ENCODE peak calls at places on chromosomes 12 and 14, in five cellular contexts. One of them, this sample, is unnamed.

GRCh38 chr14:105837349-105838063 is 311.1 kb downstream of the TMEM121 start:
- DNase-seq in EL: no peak
- DNase-seq in NCI-H226: no peak
- DNase-seq in psoas muscle: no peak
- DNase-seq in B cell: no peak
- DNase-seq in this sample: no peak

GRCh38 chr12:99121476-99121965 is 476.4 kb downstream of the APAF1 start:
- DNase-seq in EL: no peak
- DNase-seq in NCI-H226: no peak
- DNase-seq in psoas muscle: no peak
- DNase-seq in B cell: no peak
- DNase-seq in this sample: no peak

GRCh38 chr14:68306934-68307758 is 485.7 kb downstream of the ZFP36L1 start:
- DNase-seq in EL: no peak
- DNase-seq in NCI-H226: no peak
- DNase-seq in psoas muscle: no peak
- DNase-seq in B cell: no peak
- DNase-seq in this sample: no peak

GRCh38 chr14:68386950-68387779 is 405.7 kb downstream of the ZFP36L1 start:
- DNase-seq in EL: no peak
- DNase-seq in NCI-H226: peak; percentile 40
- DNase-seq in psoas muscle: no peak
- DNase-seq in B cell: no peak
- DNase-seq in this sample: no peak

GRCh38 chr14:70905316-70905715 is 1.9 kb upstream of the PCNX1 start:
- DNase-seq in EL: peak; percentile 64
- DNase-seq in NCI-H226: no peak
- DNase-seq in psoas muscle: no peak
- DNase-seq in B cell: no peak
- DNase-seq in this sample: no peak

GRCh38 chr12:114935658-114936057 is 251.7 kb upstream of the TBX3 start:
- DNase-seq in EL: no peak
- DNase-seq in NCI-H226: no peak
- DNase-seq in psoas muscle: no peak
- DNase-seq in B cell: peak; percentile 2
- DNase-seq in this sample: no peak

GRCh38 chr12:31650927-31651326 is 8.6 kb upstream of the ETFBKMT start:
- DNase-seq in EL: peak; percentile 19
- DNase-seq in NCI-H226: no peak
- DNase-seq in psoas muscle: no peak
- DNase-seq in B cell: no peak
- DNase-seq in this sample: no peak

GRCh38 chr12:109433618-109434017 is 43.5 kb downstream of the KCTD10 start:
- DNase-seq in EL: no peak
- DNase-seq in NCI-H226: no peak
- DNase-seq in psoas muscle: no peak
- DNase-seq in B cell: no peak
- DNase-seq in this sample: no peak

GRCh38 chr12:108191086-108191485 is 62.0 kb downstream of the WSCD2 start:
- DNase-seq in EL: no peak
- DNase-seq in NCI-H226: no peak
- DNase-seq in psoas muscle: no peak
- DNase-seq in B cell: no peak
- DNase-seq in this sample: no peak

GRCh38 chr14:49768301-49769121 is 558 bp downstream of the KLHDC2 start:
- DNase-seq in EL: peak; percentile 69
- DNase-seq in NCI-H226: peak; percentile 50
- DNase-seq in psoas muscle: peak; percentile 84
- DNase-seq in B cell: peak; percentile 61
- DNase-seq in this sample: peak; percentile 72

GRCh38 chr12:9848899-9849298 is 20.3 kb downstream of the CLEC2B start:
- DNase-seq in EL: no peak
- DNase-seq in NCI-H226: no peak
- DNase-seq in psoas muscle: no peak
- DNase-seq in B cell: no peak
- DNase-seq in this sample: no peak

GRCh38 chr12:47071241-47071852 is 8.1 kb upstream of the PCED1B start:
- DNase-seq in EL: peak; percentile 11
- DNase-seq in NCI-H226: no peak
- DNase-seq in psoas muscle: no peak
- DNase-seq in B cell: no peak
- DNase-seq in this sample: no peak

GRCh38 chr12:11879306-11879705 is 191.4 kb upstream of the BCL2L14 start:
- DNase-seq in EL: peak; percentile 63
- DNase-seq in NCI-H226: peak; percentile 27
- DNase-seq in psoas muscle: no peak
- DNase-seq in B cell: no peak
- DNase-seq in this sample: no peak

GRCh38 chr14:100303179-100303578 is 3.1 kb downstream of the SLC25A29 start:
- DNase-seq in EL: peak; percentile 37
- DNase-seq in NCI-H226: no peak
- DNase-seq in psoas muscle: no peak
- DNase-seq in B cell: no peak
- DNase-seq in this sample: peak; percentile 68

GRCh38 chr12:19801941-19802340 is 362.6 kb downstream of the AEBP2 start:
- DNase-seq in EL: no peak
- DNase-seq in NCI-H226: no peak
- DNase-seq in psoas muscle: no peak
- DNase-seq in B cell: no peak
- DNase-seq in this sample: no peak

GRCh38 chr12:24487606-24488005 is 461.3 kb downstream of the BCAT1 start:
- DNase-seq in EL: no peak
- DNase-seq in NCI-H226: no peak
- DNase-seq in psoas muscle: no peak
- DNase-seq in B cell: no peak
- DNase-seq in this sample: no peak

GRCh38 chr12:38892976-38893375 is 12.4 kb downstream of the CPNE8 start:
- DNase-seq in EL: no peak
- DNase-seq in NCI-H226: no peak
- DNase-seq in psoas muscle: no peak
- DNase-seq in B cell: no peak
- DNase-seq in this sample: no peak

GRCh38 chr14:104433401-104434213 is 146.0 kb upstream of the C14orf180 start:
- DNase-seq in EL: no peak
- DNase-seq in NCI-H226: no peak
- DNase-seq in psoas muscle: peak; percentile 47
- DNase-seq in B cell: no peak
- DNase-seq in this sample: peak; percentile 32